ENCODE peak calls at places on chromosomes 13 and 19, in seven cellular contexts. N is cardiac fibroblast, G is AG04450, Z is AG09319, L is neural crest cell, E is B cell, U is endothelial cell. A is an unnamed sample.

GRCh38 chr19:16627194-16627927 is 643 bp downstream of the MED26 start:
- DNase-seq in Z (no peak), L (peak; percentile 5), G (no peak), U (peak; percentile 22), E (peak; percentile 29), N (peak; percentile 18), A (peak; percentile 30)

GRCh38 chr19:7589822-7590221 is 5.8 kb upstream of the CAMSAP3 start:
- DNase-seq in N (no peak), U (no peak), Z (no peak), G (no peak), L (no peak), E (no peak), A (no peak)

GRCh38 chr19:1259873-1260748 is 9.0 kb upstream of the CIRBP start:
- DNase-seq in G (no peak), U (no peak), L (no peak), Z (no peak), N (peak; percentile 48), E (peak; percentile 86), A (peak; percentile 67)

GRCh38 chr19:10686661-10687517 is 14.3 kb upstream of the QTRT1 start:
- DNase-seq in U (no peak), L (no peak), N (peak; percentile 79), E (no peak), G (no peak), Z (no peak), A (no peak)

GRCh38 chr13:30479154-30479553 is 13.4 kb upstream of the HMGB1 start:
- DNase-seq in L (no peak), E (no peak), N (no peak), G (no peak), U (no peak), Z (no peak), A (no peak)

GRCh38 chr19:35029737-35030256 is 473 bp upstream of the SCN1B start:
- DNase-seq in Z (no peak), U (no peak), E (no peak), L (no peak), G (no peak), N (no peak), A (no peak)

GRCh38 chr13:58018020-58018419 is 386.5 kb downstream of the PCDH17 start:
- DNase-seq in U (no peak), E (no peak), Z (no peak), N (no peak), G (no peak), L (no peak), A (no peak)

GRCh38 chr13:44197791-44198770 is 175.5 kb upstream of the SERP2 start:
- DNase-seq in L (no peak), E (no peak), G (no peak), U (no peak), Z (no peak), N (no peak), A (no peak)

GRCh38 chr19:3057275-3057714 is 5.0 kb downstream of the TLE5 start:
- DNase-seq in U (no peak), N (no peak), Z (no peak), L (no peak), E (no peak), G (no peak), A (no peak)

GRCh38 chr13:110179116-110179857 is 127.7 kb downstream of the COL4A1 start:
- DNase-seq in L (no peak), Z (no peak), U (no peak), G (no peak), E (no peak), N (no peak), A (no peak)

GRCh38 chr19:42198676-42199439 is 18.6 kb downstream of the DEDD2 start:
- DNase-seq in N (no peak), E (peak; percentile 77), L (no peak), Z (no peak), G (no peak), U (no peak), A (peak; percentile 72)

GRCh38 chr19:57583521-57584416 is at the start of gene ZIK1:
- DNase-seq in Z (peak; percentile 70), E (peak; percentile 93), G (peak; percentile 71), N (peak; percentile 93), L (peak; percentile 82), U (peak; percentile 76), A (peak; percentile 79)

GRCh38 chr13:44058067-44058466 is 178.4 kb downstream of the LACC1 start:
- DNase-seq in N (no peak), U (no peak), E (no peak), L (no peak), G (no peak), Z (no peak), A (no peak)

GRCh38 chr19:9966448-9966847 is 30.1 kb upstream of the OLFM2 start:
- DNase-seq in G (no peak), L (no peak), U (peak; percentile 8), Z (no peak), E (no peak), N (no peak), A (no peak)

GRCh38 chr13:20359335-20359734 is 127.2 kb upstream of the GJB6 start:
- DNase-seq in Z (peak; percentile 51), N (peak; percentile 98), G (peak; percentile 92), E (no peak), U (no peak), L (no peak), A (no peak)

GRCh38 chr13:34816543-34816942 is 125.5 kb upstream of the NBEA start:
- DNase-seq in G (no peak), Z (peak; percentile 2), E (no peak), N (no peak), L (no peak), U (no peak), A (no peak)

GRCh38 chr13:45349438-45349837 is 8.5 kb upstream of the TPT1 start:
- DNase-seq in U (no peak), N (peak; percentile 32), E (no peak), G (no peak), L (no peak), Z (no peak), A (no peak)

GRCh38 chr13:113576597-113576996 is 8.0 kb upstream of the TFDP1 start:
- DNase-seq in U (no peak), Z (no peak), L (no peak), E (no peak), G (no peak), N (no peak), A (no peak)

DNA sequence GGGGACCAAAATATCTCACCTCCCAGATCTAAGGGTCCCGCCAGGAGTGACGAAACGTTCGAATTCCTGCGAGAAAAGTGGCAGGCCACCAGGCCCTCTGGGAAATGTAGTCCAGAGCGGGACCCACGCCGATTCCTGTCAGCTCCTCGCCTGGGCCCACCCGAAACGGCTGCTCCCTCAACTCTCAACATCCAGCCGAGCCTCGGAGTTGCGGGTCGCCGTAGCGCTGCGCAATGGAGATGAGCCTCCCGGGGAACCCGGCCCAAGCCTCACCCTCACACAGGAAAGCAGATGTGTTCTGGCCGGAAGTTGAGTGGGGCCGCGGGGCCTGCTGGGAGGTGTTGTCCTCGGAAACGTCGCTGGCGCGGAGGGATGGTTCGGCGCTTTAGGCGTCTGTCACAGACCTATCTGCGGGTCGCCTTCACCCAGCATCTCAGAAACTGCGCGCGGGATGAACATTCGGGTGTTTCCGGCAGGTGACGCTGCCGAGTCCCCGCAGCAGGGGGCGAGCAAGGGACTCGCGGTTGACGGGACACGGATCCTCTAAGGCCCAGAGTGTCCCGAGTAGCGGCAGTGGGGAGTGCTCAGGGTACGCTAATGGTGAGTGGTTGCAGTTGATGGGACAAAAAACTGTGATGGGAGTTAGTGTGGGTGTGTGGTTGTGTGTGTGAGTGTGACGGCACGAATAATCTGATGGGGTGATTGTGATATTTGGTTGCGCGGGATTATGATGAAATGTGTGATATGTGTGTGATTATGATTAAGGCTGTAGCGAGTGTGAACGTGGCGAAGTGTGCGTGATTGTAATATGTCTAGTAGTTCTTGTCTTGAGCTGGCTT is at the start of the genes ZNF568 and ZNF829:
- DNase-seq in N (peak; percentile 92), U (peak; percentile 77), Z (peak; percentile 59), E (peak; percentile 94), L (peak; percentile 62), G (peak; percentile 36), A (peak; percentile 90)
- TF ChIP-seq CTCF in N (peak; percentile 79), U (peak; percentile 70), Z (peak; percentile 65), E (peak; percentile 81), L (peak; percentile 73), G (peak; percentile 71), A (peak; percentile 75)

GRCh38 chr19:30046522-30046921 is 104.5 kb downstream of the URI1 start:
- DNase-seq in E (peak; percentile 12), L (no peak), G (no peak), Z (no peak), U (no peak), N (peak; percentile 5), A (no peak)
- TF ChIP-seq CTCF in E (peak; percentile 25), L (peak; percentile 61), G (peak; percentile 44), Z (peak; percentile 46), U (no peak), N (peak; percentile 45), A (peak; percentile 15)

DNA sequence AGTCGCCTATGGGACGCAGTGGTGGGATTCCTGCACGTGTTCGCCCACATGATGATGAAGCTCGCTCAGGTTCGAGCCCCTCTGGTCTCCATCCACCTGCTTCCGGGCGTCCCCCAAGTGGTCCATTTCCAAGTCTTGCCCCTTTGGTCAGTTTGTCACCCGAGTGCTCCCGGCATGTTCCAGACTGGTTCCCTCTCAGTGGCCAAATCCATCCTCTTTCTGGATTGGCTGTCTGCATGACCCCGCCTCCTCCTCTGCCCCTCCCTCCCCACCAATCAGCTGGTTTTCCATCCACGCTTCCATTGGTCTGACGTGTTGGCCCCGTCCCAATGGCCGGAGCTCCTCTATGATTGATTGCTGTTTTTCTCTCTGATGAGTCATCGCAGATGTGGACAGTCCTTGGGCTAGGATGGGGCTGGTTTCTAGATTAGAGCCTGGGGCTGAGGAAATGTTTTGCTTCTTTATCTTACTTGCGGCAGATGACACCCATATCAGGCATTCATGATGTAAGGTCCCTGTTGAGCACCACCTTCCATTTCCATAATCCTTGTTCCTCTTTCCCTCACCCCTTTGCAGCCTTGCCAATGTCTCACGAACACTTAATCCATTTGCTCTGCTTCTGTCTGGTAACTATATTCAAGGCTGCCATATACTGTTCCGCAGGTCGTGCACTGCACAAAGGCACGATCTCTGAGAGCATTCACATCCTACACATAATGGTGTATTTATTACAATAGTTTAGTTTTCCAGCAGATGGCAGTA is 73.8 kb downstream of the MAP4K1 start:
- DNase-seq in N (peak; percentile 90), E (peak; percentile 65), Z (peak; percentile 44), U (no peak), G (peak; percentile 24), L (no peak), A (no peak)
- TF ChIP-seq CTCF in N (no peak), E (peak; percentile 76), Z (no peak), U (peak; percentile 33), G (no peak), L (peak; percentile 73), A (no peak)

DNA sequence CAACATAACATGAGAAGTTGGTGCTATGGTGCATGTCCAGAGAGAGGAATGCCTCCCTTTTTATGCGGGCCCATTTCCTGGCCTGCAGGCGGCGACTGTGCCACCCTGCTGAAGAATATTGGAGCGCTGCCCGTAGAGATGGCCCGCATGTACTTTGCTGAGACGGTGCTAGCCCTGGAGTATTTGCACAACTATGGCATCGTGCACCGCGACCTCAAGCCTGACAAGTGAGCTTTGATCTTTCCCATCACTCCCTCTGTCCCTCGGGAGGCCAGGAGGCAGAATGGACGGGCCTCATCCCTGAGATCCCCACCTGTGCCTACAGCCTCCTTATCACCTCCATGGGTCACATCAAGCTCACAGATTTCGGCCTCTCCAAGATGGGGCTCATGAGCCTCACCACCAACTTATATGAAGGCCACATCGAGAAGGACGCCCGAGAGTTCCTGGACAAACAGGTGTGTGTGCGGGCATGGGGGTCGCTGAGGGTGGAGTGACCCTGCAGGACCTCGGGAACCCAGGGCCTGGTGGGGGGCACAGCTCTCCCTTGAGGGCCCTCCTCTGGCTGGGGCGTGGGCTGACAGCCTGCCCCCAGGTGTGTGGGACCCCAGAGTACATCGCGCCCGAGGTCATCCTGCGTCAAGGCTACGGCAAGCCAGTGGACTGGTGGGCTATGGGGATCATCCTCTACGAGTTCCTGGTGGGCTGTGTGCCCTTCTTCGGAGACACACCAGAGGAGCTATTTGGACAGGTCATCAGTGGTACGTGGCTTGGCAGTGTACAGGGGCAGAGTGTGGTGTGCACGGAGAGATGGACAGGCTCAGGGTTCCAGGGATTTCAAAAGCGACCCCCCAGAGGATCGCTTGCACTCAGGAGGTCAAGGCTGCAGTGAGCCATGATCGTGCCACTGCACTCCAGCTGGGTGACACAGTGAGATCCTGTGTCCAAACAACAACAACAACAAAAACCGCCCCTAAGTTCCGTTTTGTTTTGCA is 16.2 kb downstream of the DNASE2 start:
- DNase-seq in N (no peak), G (no peak), E (no peak), Z (no peak), U (no peak), L (no peak), A (no peak)
- TF ChIP-seq CTCF in N (no peak), G (no peak), E (no peak), Z (no peak), U (no peak), L (no peak), A (no peak)